ENCODE peak calls at places on chromosomes 11 and 22, in seven cellular contexts. L, W, O, A, M, P and U are unnamed samples.
A peak's percentile ranks its signal among the peaks of the same experiment; 100 is the strongest.

GRCh38 chr11:62600367-62601113 is 1.1 kb downstream of the MTA2 start:
- DNase-seq in O (peak; percentile 28), M (no peak), A (no peak), P (no peak), L (no peak), W (no peak), U (no peak)

GRCh38 chr11:72100462-72100861 is 2.6 kb downstream of the LAMTOR1 start:
- DNase-seq in W (no peak), M (no peak), A (no peak), L (no peak), P (no peak), O (no peak), U (no peak)

GRCh38 chr11:10050561-10050960 is 243.5 kb downstream of the SBF2 start:
- DNase-seq in M (no peak), O (no peak), L (peak; percentile 59), P (peak; percentile 62), W (no peak), A (no peak), U (no peak)

GRCh38 chr11:12449961-12450715 is 72.8 kb downstream of the PARVA start:
- DNase-seq in M (no peak), O (no peak), P (peak; percentile 11), W (no peak), L (peak; percentile 58), A (no peak), U (no peak)

GRCh38 chr11:96338910-96339703 is 3.9 kb downstream of the MAML2 start:
- DNase-seq in W (no peak), O (peak; percentile 71), P (no peak), M (no peak), A (peak; percentile 46), L (peak; percentile 84), U (peak; percentile 57)

GRCh38 chr11:130448416-130449068 is at the start of gene ADAMTS15:
- DNase-seq in O (peak; percentile 80), L (peak; percentile 84), A (peak; percentile 78), W (peak; percentile 58), P (peak; percentile 83), M (peak; percentile 91), U (peak; percentile 71)

GRCh38 chr11:115311949-115312348 is 192.3 kb downstream of the CADM1 start:
- DNase-seq in W (no peak), O (no peak), M (no peak), L (no peak), A (no peak), P (no peak), U (no peak)

GRCh38 chr11:1192741-1193325 is 30.0 kb upstream of the MUC5B start:
- DNase-seq in W (peak; percentile 5), A (no peak), O (no peak), P (no peak), L (no peak), M (peak; percentile 72), U (peak; percentile 7)

GRCh38 chr11:2816941-2817421 is 68.6 kb downstream of the CDKN1C start:
- DNase-seq in A (peak; percentile 25), M (no peak), O (no peak), P (no peak), L (peak; percentile 81), W (peak; percentile 73), U (peak; percentile 83)

GRCh38 chr11:35387341-35387982 is 31.9 kb downstream of the SLC1A2 start:
- DNase-seq in M (no peak), P (peak; percentile 41), O (no peak), L (peak; percentile 53), A (no peak), W (no peak), U (no peak)

GRCh38 chr11:130124096-130124495 is 35.5 kb upstream of the ST14 start:
- DNase-seq in O (peak; percentile 88), W (peak; percentile 38), M (no peak), L (peak; percentile 89), A (peak; percentile 74), P (peak; percentile 70), U (no peak)

GRCh38 chr11:66073669-66074068 is 3.6 kb downstream of the PACS1 start:
- DNase-seq in L (no peak), M (no peak), A (no peak), W (no peak), P (no peak), O (no peak), U (no peak)

GRCh38 chr11:12585861-12586260 is 88.4 kb upstream of the TEAD1 start:
- DNase-seq in O (no peak), A (peak; percentile 7), L (no peak), M (no peak), W (no peak), P (no peak), U (no peak)

GRCh38 chr11:105611837-105612480 is 2.1 kb downstream of the GRIA4 start:
- DNase-seq in P (no peak), O (no peak), M (no peak), A (no peak), L (no peak), W (no peak), U (no peak)

GRCh38 chr11:36328956-36329673 is 33.0 kb downstream of the PRR5L start:
- DNase-seq in O (no peak), W (no peak), A (no peak), L (no peak), P (no peak), M (no peak), U (no peak)

GRCh38 chr11:116930177-116930576 is 92.8 kb upstream of the APOA1 start:
- DNase-seq in W (no peak), A (no peak), P (no peak), M (no peak), L (peak; percentile 40), O (no peak), U (no peak)

GRCh38 chr11:17403977-17404759 is 15.7 kb upstream of the KCNJ11 start:
- DNase-seq in W (no peak), M (no peak), O (no peak), L (no peak), A (peak; percentile 44), P (no peak), U (no peak)

GRCh38 chr22:49289822-49290221 is 537.9 kb downstream of the BRD1 start:
- DNase-seq in O (no peak), M (peak; percentile 47), P (no peak), A (no peak), L (no peak), W (no peak), U (no peak)

GRCh38 chr11:72578991-72579815 is 95.0 kb downstream of the PDE2A start:
- DNase-seq in L (no peak), A (no peak), M (peak; percentile 70), P (no peak), W (no peak), O (no peak), U (peak; percentile 14)

GRCh38 chr11:41309716-41310115 is 149.7 kb downstream of the LRRC4C start:
- DNase-seq in O (no peak), W (no peak), M (no peak), A (no peak), L (no peak), P (no peak), U (no peak)

GRCh38 chr11:85821636-85822035 is 10.7 kb upstream of the SYTL2 start:
- DNase-seq in L (peak; percentile 56), P (peak; percentile 62), A (peak; percentile 52), M (no peak), W (no peak), O (no peak), U (no peak)

GRCh38 chr11:45556851-45557707 is 108.3 kb downstream of the CHST1 start:
- DNase-seq in A (no peak), W (no peak), P (peak; percentile 29), M (no peak), O (no peak), L (no peak), U (no peak)

GRCh38 chr11:35658028-35658948 is 4.3 kb upstream of the TRIM44 start:
- DNase-seq in A (no peak), O (no peak), L (peak; percentile 50), P (no peak), W (no peak), M (no peak), U (no peak)

GRCh38 chr11:9868641-9869040 is 204.8 kb downstream of the SWAP70 start:
- DNase-seq in O (no peak), L (no peak), P (no peak), A (no peak), W (no peak), M (no peak), U (no peak)

GRCh38 chr11:84549221-84549620 is 1077.9 kb downstream of the DLG2 start:
- DNase-seq in L (no peak), A (no peak), O (no peak), P (no peak), W (no peak), M (no peak), U (no peak)

GRCh38 chr11:9982796-9983579 is 311.0 kb downstream of the SBF2 start:
- DNase-seq in M (no peak), A (no peak), O (no peak), P (peak; percentile 97), W (no peak), L (peak; percentile 40), U (no peak)

GRCh38 chr11:12746593-12747097 is 72.4 kb downstream of the TEAD1 start:
- DNase-seq in L (peak; percentile 93), A (peak; percentile 42), P (peak; percentile 52), M (no peak), W (peak; percentile 91), O (no peak), U (peak; percentile 93)

GRCh38 chr22:31970490-31971444 is 26.4 kb downstream of the YWHAH start:
- DNase-seq in P (peak; percentile 75), A (peak; percentile 79), W (peak; percentile 71), O (peak; percentile 82), M (peak; percentile 84), L (peak; percentile 51), U (peak; percentile 90)
- TF ChIP-seq POLR2A in P (no peak), A (no peak), W (no peak), O (no peak), M (no peak), L (no peak), U (no peak)

DNA sequence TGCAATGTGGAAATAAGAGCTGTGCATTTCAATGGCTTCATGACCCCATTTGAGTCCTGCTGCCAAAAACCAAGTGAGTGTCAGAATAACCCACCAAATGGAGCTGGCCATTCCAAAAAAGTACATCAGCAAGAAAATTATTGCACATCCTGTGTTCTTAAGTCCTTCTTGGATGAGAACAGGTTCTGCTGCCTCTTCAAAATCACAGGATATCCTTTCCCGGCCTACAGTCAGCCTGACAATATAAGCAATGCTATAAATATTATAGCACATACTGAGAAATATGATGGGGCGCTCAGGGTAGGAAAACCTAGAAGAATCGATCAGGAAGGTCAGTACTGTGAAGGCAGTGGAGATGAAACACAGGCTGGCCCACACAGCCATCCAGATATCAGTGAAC is 3.5 kb downstream of the FZD4 start:
- DNase-seq in P (no peak), M (no peak), A (no peak), W (no peak), L (no peak), O (no peak), U (no peak)
- H3K4me3 ChIP-seq in P (no peak overlapping the region), M (peak overlapping the region; percentile 68), A (no peak overlapping the region), W (peak overlapping the region; percentile 5), L (no peak overlapping the region), O (no peak overlapping the region), U (no peak overlapping the region)

GRCh38 chr22:20021196-20022181 is 579 bp downstream of the TANGO2 start:
- DNase-seq in A (peak; percentile 79), W (no peak), L (peak; percentile 54), O (peak; percentile 90), P (no peak), M (no peak), U (no peak)
- TF ChIP-seq POLR2A in A (no peak), W (no peak), L (no peak), O (peak; percentile 71), P (no peak), M (no peak), U (no peak)

GRCh38 chr22:46047841-46048595 is 71.1 kb upstream of the WNT7B start:
- DNase-seq in O (peak; percentile 13), P (no peak), W (peak; percentile 30), A (peak; percentile 56), L (no peak), M (peak; percentile 79), U (peak; percentile 36)
- H3K4me3 ChIP-seq in O (no peak overlapping the region), P (no peak overlapping the region), W (no peak overlapping the region), A (no peak overlapping the region), L (no peak overlapping the region), M (peak overlapping the region; percentile 69), U (no peak overlapping the region)

GRCh38 chr22:38172489-38173155 is 9.0 kb downstream of the PLA2G6 start:
- DNase-seq in A (peak; percentile 85), L (peak; percentile 65), W (peak; percentile 76), O (peak; percentile 71), M (peak; percentile 87), P (no peak), U (no peak)
- TF ChIP-seq POLR2A in A (no peak), L (no peak), W (no peak), O (no peak), M (no peak), P (no peak), U (no peak)